ENCODE peak calls at places on chromosomes 6 and 20, in eight cellular contexts. One of them, this sample, is unnamed.

GRCh38 chr6:155121699-155122098 is 126.6 kb downstream of the TIAM2 start:
- DNase-seq in A549: no peak
- DNase-seq in esophagus squamous epithelium: no peak
- DNase-seq in breast epithelium: no peak
- DNase-seq in transverse colon: no peak
- DNase-seq in tibial nerve: no peak
- DNase-seq in ovary: no peak
- DNase-seq in heart left ventricle: no peak
- DNase-seq in this sample: peak

GRCh38 chr20:43123180-43123579 is 66.5 kb downstream of the PTPRT start:
- DNase-seq in heart left ventricle: no peak
- DNase-seq in transverse colon: no peak
- DNase-seq in ovary: no peak
- DNase-seq in tibial nerve: no peak
- DNase-seq in A549: no peak
- DNase-seq in esophagus squamous epithelium: no peak
- DNase-seq in breast epithelium: no peak
- DNase-seq in this sample: no peak

GRCh38 chr6:29989211-29989610 is 46.9 kb downstream of the HLA-A start:
- DNase-seq in heart left ventricle: no peak
- DNase-seq in ovary: no peak
- DNase-seq in tibial nerve: no peak
- DNase-seq in transverse colon: no peak
- DNase-seq in esophagus squamous epithelium: no peak
- DNase-seq in A549: no peak
- DNase-seq in breast epithelium: no peak
- DNase-seq in this sample: no peak

GRCh38 chr6:47169785-47170685 is 127.9 kb upstream of the ADGRF1 start:
- DNase-seq in tibial nerve: no peak
- DNase-seq in ovary: no peak
- DNase-seq in breast epithelium: no peak
- DNase-seq in transverse colon: no peak
- DNase-seq in heart left ventricle: no peak
- DNase-seq in A549: peak
- DNase-seq in esophagus squamous epithelium: no peak
- DNase-seq in this sample: no peak

GRCh38 chr6:155770313-155770712 is 314.7 kb upstream of the NOX3 start:
- DNase-seq in heart left ventricle: no peak
- DNase-seq in esophagus squamous epithelium: no peak
- DNase-seq in breast epithelium: no peak
- DNase-seq in ovary: no peak
- DNase-seq in A549: no peak
- DNase-seq in tibial nerve: no peak
- DNase-seq in transverse colon: no peak
- DNase-seq in this sample: no peak

GRCh38 chr6:32972353-32973143 is 4.2 kb downstream of the BRD2 start:
- DNase-seq in tibial nerve: no peak
- DNase-seq in A549: no peak
- DNase-seq in transverse colon: peak
- DNase-seq in esophagus squamous epithelium: no peak
- DNase-seq in heart left ventricle: no peak
- DNase-seq in ovary: no peak
- DNase-seq in breast epithelium: no peak
- DNase-seq in this sample: peak

GRCh38 chr6:21664263-21665081 is 70.9 kb downstream of the SOX4 start:
- DNase-seq in A549: peak
- DNase-seq in ovary: peak
- DNase-seq in esophagus squamous epithelium: no peak
- DNase-seq in heart left ventricle: peak
- DNase-seq in tibial nerve: no peak
- DNase-seq in transverse colon: peak
- DNase-seq in breast epithelium: peak
- DNase-seq in this sample: no peak

GRCh38 chr6:7129360-7129759 is 21.6 kb downstream of the RREB1 start:
- DNase-seq in ovary: no peak
- DNase-seq in tibial nerve: no peak
- DNase-seq in A549: no peak
- DNase-seq in transverse colon: no peak
- DNase-seq in breast epithelium: peak
- DNase-seq in heart left ventricle: no peak
- DNase-seq in esophagus squamous epithelium: no peak
- DNase-seq in this sample: no peak

GRCh38 chr20:4809707-4810106 is 88.0 kb downstream of the PRND start:
- DNase-seq in ovary: no peak
- DNase-seq in A549: no peak
- DNase-seq in heart left ventricle: no peak
- DNase-seq in transverse colon: peak
- DNase-seq in tibial nerve: no peak
- DNase-seq in esophagus squamous epithelium: no peak
- DNase-seq in breast epithelium: no peak
- DNase-seq in this sample: no peak

DNA sequence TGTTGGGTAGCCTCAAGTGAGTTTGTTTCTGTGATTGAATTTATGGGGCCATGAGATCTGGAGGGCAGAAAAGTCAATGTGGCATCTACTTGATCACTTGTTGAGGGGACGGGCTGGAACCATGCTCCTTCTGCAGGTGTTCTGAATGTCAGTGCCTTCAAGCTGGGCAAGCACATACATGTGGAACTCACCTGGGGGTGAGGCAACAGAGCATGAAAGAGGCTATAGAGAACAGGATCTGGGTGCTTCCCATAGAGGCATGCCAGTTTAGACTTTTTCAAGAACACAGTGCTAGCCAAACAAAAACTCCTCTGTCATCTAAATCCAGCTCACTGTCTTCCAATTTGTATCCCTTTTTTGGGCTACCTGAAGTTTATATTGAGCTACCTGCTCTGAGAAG is 77.8 kb upstream of the SLC35B3 start:
- DNase-seq in breast epithelium: no peak
- DNase-seq in transverse colon: no peak
- DNase-seq in esophagus squamous epithelium: no peak
- DNase-seq in A549: no peak
- DNase-seq in tibial nerve: no peak
- DNase-seq in ovary: no peak
- DNase-seq in heart left ventricle: no peak
- DNase-seq in this sample: no peak
- TF ChIP-seq POLR2A in breast epithelium: no peak
- TF ChIP-seq POLR2A in transverse colon: no peak
- TF ChIP-seq POLR2A in esophagus squamous epithelium: no peak
- TF ChIP-seq POLR2A in A549: no peak
- TF ChIP-seq POLR2A in tibial nerve: no peak
- TF ChIP-seq POLR2A in ovary: no peak
- TF ChIP-seq POLR2A in heart left ventricle: no peak
- TF ChIP-seq POLR2A in this sample: no peak

GRCh38 chr20:50317644-50318043 is 127.0 kb downstream of the CEBPB start:
- DNase-seq in esophagus squamous epithelium: no peak
- DNase-seq in ovary: peak
- DNase-seq in breast epithelium: no peak
- DNase-seq in transverse colon: peak
- DNase-seq in A549: no peak
- DNase-seq in tibial nerve: no peak
- DNase-seq in heart left ventricle: no peak
- DNase-seq in this sample: peak
- TF ChIP-seq CTCF in esophagus squamous epithelium: no peak
- TF ChIP-seq CTCF in ovary: no peak
- TF ChIP-seq CTCF in breast epithelium: no peak
- TF ChIP-seq CTCF in transverse colon: no peak
- TF ChIP-seq CTCF in A549: no peak
- TF ChIP-seq CTCF in tibial nerve: no peak
- TF ChIP-seq CTCF in heart left ventricle: no peak
- TF ChIP-seq CTCF in this sample: no peak

GRCh38 chr6:70694371-70694770 is 26.7 kb downstream of the SMAP1 start:
- DNase-seq in A549: no peak
- DNase-seq in tibial nerve: no peak
- DNase-seq in esophagus squamous epithelium: no peak
- DNase-seq in ovary: no peak
- DNase-seq in transverse colon: no peak
- DNase-seq in breast epithelium: no peak
- DNase-seq in heart left ventricle: no peak
- DNase-seq in this sample: no peak
- H3K4me3 ChIP-seq in A549: no peak
- H3K4me3 ChIP-seq in tibial nerve: no peak
- H3K4me3 ChIP-seq in esophagus squamous epithelium: no peak
- H3K4me3 ChIP-seq in ovary: no peak
- H3K4me3 ChIP-seq in transverse colon: no peak
- H3K4me3 ChIP-seq in breast epithelium: no peak
- H3K4me3 ChIP-seq in heart left ventricle: no peak
- H3K4me3 ChIP-seq in this sample: no peak

DNA sequence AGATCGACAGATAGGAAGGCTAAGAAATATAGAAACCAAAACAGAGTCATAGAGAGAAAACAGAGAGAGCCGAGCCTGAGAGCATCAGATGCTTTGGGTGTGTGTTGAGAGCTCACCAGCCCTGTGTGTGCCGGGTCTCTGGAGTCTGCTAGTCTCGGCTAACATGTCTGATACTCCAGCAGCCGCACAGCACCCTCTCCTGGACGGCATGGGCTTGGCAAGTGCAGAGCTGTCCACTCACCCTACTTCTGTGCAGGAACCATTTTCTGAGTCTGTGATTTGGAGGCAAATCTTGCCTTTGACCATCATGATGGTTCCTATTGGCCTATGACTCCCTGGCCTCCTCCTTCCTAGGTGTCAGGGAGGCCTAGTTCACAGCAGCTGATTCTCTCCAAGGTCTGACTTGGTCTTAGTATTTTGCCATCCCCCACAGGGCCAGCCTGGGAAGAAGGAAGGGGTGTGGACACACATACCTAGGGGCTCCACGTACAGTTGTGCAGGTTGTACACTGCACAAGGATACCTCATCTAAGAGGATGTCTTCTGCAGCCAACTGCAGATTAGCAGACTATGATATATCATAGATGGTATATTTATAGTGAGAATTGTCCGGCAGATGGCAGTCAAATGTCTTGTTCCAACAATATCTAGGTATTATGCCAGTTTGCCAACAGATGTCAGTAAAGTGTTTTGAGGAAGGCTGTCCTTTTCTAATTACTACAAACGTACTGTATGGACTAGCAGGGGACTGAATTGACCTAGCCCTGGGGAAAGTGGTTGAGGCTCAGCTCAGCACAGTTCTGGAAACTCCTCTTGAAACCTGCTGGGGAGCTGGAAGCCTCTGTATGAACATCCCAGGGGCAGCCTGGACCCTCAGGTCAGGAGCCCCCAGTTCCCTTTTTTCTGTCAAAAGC is 13.0 kb downstream of the FGD2 start:
- DNase-seq in transverse colon: peak
- DNase-seq in heart left ventricle: peak
- DNase-seq in A549: peak
- DNase-seq in ovary: peak
- DNase-seq in tibial nerve: peak
- DNase-seq in breast epithelium: peak
- DNase-seq in esophagus squamous epithelium: peak
- DNase-seq in this sample: peak
- TF ChIP-seq POLR2A in transverse colon: no peak
- TF ChIP-seq POLR2A in heart left ventricle: no peak
- TF ChIP-seq POLR2A in A549: no peak
- TF ChIP-seq POLR2A in ovary: no peak
- TF ChIP-seq POLR2A in tibial nerve: no peak
- TF ChIP-seq POLR2A in breast epithelium: no peak
- TF ChIP-seq POLR2A in esophagus squamous epithelium: no peak
- TF ChIP-seq POLR2A in this sample: no peak

GRCh38 chr6:68197356-68197755 is 437.7 kb upstream of the ADGRB3 start:
- DNase-seq in A549: no peak
- DNase-seq in ovary: no peak
- DNase-seq in esophagus squamous epithelium: no peak
- DNase-seq in tibial nerve: no peak
- DNase-seq in transverse colon: no peak
- DNase-seq in breast epithelium: no peak
- DNase-seq in heart left ventricle: no peak
- DNase-seq in this sample: no peak

GRCh38 chr6:68192988-68193387 is 442.1 kb upstream of the ADGRB3 start:
- DNase-seq in tibial nerve: no peak
- DNase-seq in ovary: no peak
- DNase-seq in transverse colon: no peak
- DNase-seq in heart left ventricle: no peak
- DNase-seq in esophagus squamous epithelium: no peak
- DNase-seq in A549: no peak
- DNase-seq in breast epithelium: no peak
- DNase-seq in this sample: no peak

GRCh38 chr6:68194846-68195478 is 440.1 kb upstream of the ADGRB3 start:
- DNase-seq in heart left ventricle: no peak
- DNase-seq in tibial nerve: no peak
- DNase-seq in A549: no peak
- DNase-seq in ovary: no peak
- DNase-seq in esophagus squamous epithelium: no peak
- DNase-seq in breast epithelium: no peak
- DNase-seq in transverse colon: no peak
- DNase-seq in this sample: no peak

GRCh38 chr6:68200929-68201328 is 434.2 kb upstream of the ADGRB3 start:
- DNase-seq in breast epithelium: no peak
- DNase-seq in ovary: no peak
- DNase-seq in tibial nerve: no peak
- DNase-seq in esophagus squamous epithelium: no peak
- DNase-seq in transverse colon: no peak
- DNase-seq in heart left ventricle: no peak
- DNase-seq in A549: no peak
- DNase-seq in this sample: no peak

DNA sequence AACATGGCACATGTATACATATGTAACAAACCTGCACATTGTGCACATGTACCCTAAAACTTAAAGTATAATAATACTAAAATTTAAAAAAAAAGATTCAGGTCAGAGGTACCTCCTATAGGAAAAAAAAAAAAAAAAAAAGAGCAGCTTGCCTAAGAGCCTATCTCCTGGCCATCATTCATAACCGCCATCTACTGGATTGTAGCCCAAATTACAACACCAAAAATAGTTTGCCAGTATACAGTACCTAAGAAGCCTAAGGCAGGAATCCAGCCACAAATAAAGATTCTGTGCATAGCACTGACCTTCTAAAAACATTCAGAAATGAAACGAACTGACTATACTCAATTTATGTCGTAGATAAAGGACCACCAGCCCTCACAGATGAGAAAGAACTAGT is 438.4 kb upstream of the ADGRB3 start:
- DNase-seq in heart left ventricle: no peak
- DNase-seq in esophagus squamous epithelium: no peak
- DNase-seq in breast epithelium: no peak
- DNase-seq in ovary: no peak
- DNase-seq in A549: peak
- DNase-seq in tibial nerve: no peak
- DNase-seq in transverse colon: no peak
- DNase-seq in this sample: no peak
- TF ChIP-seq CTCF in heart left ventricle: no peak
- TF ChIP-seq CTCF in esophagus squamous epithelium: no peak
- TF ChIP-seq CTCF in breast epithelium: no peak
- TF ChIP-seq CTCF in ovary: no peak
- TF ChIP-seq CTCF in A549: no peak
- TF ChIP-seq CTCF in tibial nerve: no peak
- TF ChIP-seq CTCF in transverse colon: no peak
- TF ChIP-seq CTCF in this sample: no peak